ENCODE peak calls at places on chromosome 1, in eight cellular contexts. E is NCI-H1930; W is AML-193; D is EH; O is lower lobe of right lung; A is CD4-positive, CD25-positive, alpha-beta regulatory T cell; H is endodermal cell; Q is myocyte. B is an unnamed sample.

GRCh38 chr1:78033797-78034172 is 12.0 kb upstream of the GIPC2 start:
- DNase-seq in E (no peak), W (no peak), D (no peak), O (no peak), A (no peak), H (no peak), Q (no peak), B (no peak)

GRCh38 chr1:24391882-24392603 is 21.5 kb downstream of the STPG1 start:
- DNase-seq in E (peak), W (peak), D (peak), O (peak), A (peak), H (peak), Q (peak), B (peak)

GRCh38 chr1:219710529-219711194 is 97.8 kb upstream of the ZC3H11B start:
- DNase-seq in E (no peak), W (no peak), D (peak), O (no peak), A (no peak), H (no peak), Q (no peak), B (no peak)

GRCh38 chr1:201885531-201886075 is 3.1 kb upstream of the SHISA4 start:
- DNase-seq in E (no peak), W (no peak), D (peak), O (no peak), A (no peak), H (peak), Q (peak), B (no peak)

GRCh38 chr1:1773874-1774273 is 4.4 kb downstream of the NADK start:
- DNase-seq in E (no peak), W (no peak), D (no peak), O (no peak), A (no peak), H (no peak), Q (no peak), B (no peak)

GRCh38 chr1:5711079-5711478 is 281.1 kb downstream of the NPHP4 start:
- DNase-seq in E (no peak), W (no peak), D (no peak), O (peak), A (no peak), H (peak), Q (no peak), B (no peak)

GRCh38 chr1:9263276-9263855 is 28.8 kb downstream of the H6PD start:
- DNase-seq in E (no peak), W (no peak), D (no peak), O (no peak), A (no peak), H (no peak), Q (no peak), B (no peak)

GRCh38 chr1:219350621-219351020 is 176.9 kb downstream of the LYPLAL1 start:
- DNase-seq in E (no peak), W (no peak), D (no peak), O (no peak), A (no peak), H (no peak), Q (no peak), B (no peak)

GRCh38 chr1:42567038-42567437 is 91.2 kb upstream of the PPIH start:
- DNase-seq in E (no peak), W (no peak), D (no peak), O (no peak), A (no peak), H (no peak), Q (no peak), B (no peak)

GRCh38 chr1:201917362-201918033 is 28.8 kb downstream of the SHISA4 start:
- DNase-seq in E (no peak), W (no peak), D (peak), O (no peak), A (no peak), H (no peak), Q (peak), B (peak)

GRCh38 chr1:19204665-19205266 is 5.3 kb downstream of the UBR4 start:
- DNase-seq in E (no peak), W (no peak), D (peak), O (no peak), A (no peak), H (no peak), Q (no peak), B (no peak)

GRCh38 chr1:112744019-112744578 is 29.0 kb upstream of the PPM1J start:
- DNase-seq in E (no peak), W (no peak), D (peak), O (no peak), A (no peak), H (peak), Q (peak), B (no peak)

GRCh38 chr1:43317817-43318471 is 17.2 kb downstream of the TIE1 start:
- DNase-seq in E (no peak), W (no peak), D (peak), O (no peak), A (no peak), H (peak), Q (no peak), B (no peak)

GRCh38 chr1:10539411-10540043 is 64.8 kb downstream of the PEX14 start:
- DNase-seq in E (no peak), W (no peak), D (peak), O (no peak), A (no peak), H (no peak), Q (no peak), B (no peak)

GRCh38 chr1:22674410-22674749 is 21.3 kb downstream of the C1QB start:
- DNase-seq in E (no peak), W (no peak), D (no peak), O (no peak), A (no peak), H (no peak), Q (no peak), B (no peak)

B was measured in SJCRH30.